ENCODE peak calls at places on chromosomes 1 and 21, in eight cellular contexts. S is psoas muscle; X is prostate gland; C is left ventricle myocardium inferior; L is breast epithelium; N is effector memory CD4-positive, alpha-beta T cell; J is tibial nerve; K is AG04450. Z is an unnamed sample.

GRCh38 chr1:19799877-19800804 is at the start of gene TMCO4:
- DNase-seq in S (peak; percentile 70), X (peak; percentile 38), C (peak; percentile 55), L (peak; percentile 24), N (peak; percentile 11), J (peak; percentile 23), K (peak; percentile 71), Z (peak; percentile 78)

GRCh38 chr1:39394059-39394458 is 97.4 kb upstream of the BMP8A start:
- DNase-seq in S (no peak), X (no peak), C (no peak), L (no peak), N (no peak), J (no peak), K (no peak), Z (no peak)

GRCh38 chr1:118116401-118116800 is 68.6 kb downstream of the SPAG17 start:
- DNase-seq in S (no peak), X (no peak), C (no peak), L (no peak), N (no peak), J (no peak), K (no peak), Z (no peak)

GRCh38 chr1:85569122-85569521 is 11.4 kb upstream of the CCN1 start:
- DNase-seq in S (no peak), X (no peak), C (no peak), L (no peak), N (no peak), J (no peak), K (peak; percentile 68), Z (no peak)

GRCh38 chr1:232890340-232890953 is 60.0 kb upstream of the NTPCR start:
- DNase-seq in S (no peak), X (no peak), C (no peak), L (no peak), N (no peak), J (no peak), K (no peak), Z (no peak)

GRCh38 chr1:17719874-17720273 is 35.3 kb upstream of the ACTL8 start:
- DNase-seq in S (no peak), X (no peak), C (no peak), L (no peak), N (no peak), J (no peak), K (no peak), Z (no peak)

GRCh38 chr1:110067957-110068645 is 2.4 kb downstream of the ALX3 start:
- DNase-seq in S (peak; percentile 54), X (no peak), C (no peak), L (no peak), N (no peak), J (no peak), K (no peak), Z (no peak)

GRCh38 chr1:55827350-55827749 is 612.2 kb upstream of the USP24 start:
- DNase-seq in S (no peak), X (no peak), C (no peak), L (no peak), N (no peak), J (no peak), K (peak; percentile 97), Z (no peak)

GRCh38 chr1:75233302-75233929 is 99.2 kb downstream of the LHX8 start:
- DNase-seq in S (no peak), X (no peak), C (no peak), L (no peak), N (no peak), J (no peak), K (no peak), Z (no peak)

GRCh38 chr1:98704474-98704873 is 43.0 kb downstream of the SNX7 start:
- DNase-seq in S (peak; percentile 26), X (no peak), C (no peak), L (no peak), N (no peak), J (no peak), K (no peak), Z (no peak)

GRCh38 chr1:151289991-151290708 is 8.1 kb downstream of the ZNF687 start:
- DNase-seq in S (no peak), X (no peak), C (no peak), L (no peak), N (no peak), J (no peak), K (no peak), Z (no peak)

GRCh38 chr1:53781654-53782053 is 42.7 kb upstream of the GLIS1 start:
- DNase-seq in S (no peak), X (no peak), C (no peak), L (no peak), N (no peak), J (no peak), K (no peak), Z (no peak)

GRCh38 chr1:4152266-4152665 is 252.2 kb upstream of the C1orf174 start:
- DNase-seq in S (no peak), X (no peak), C (no peak), L (no peak), N (no peak), J (no peak), K (no peak), Z (no peak)

GRCh38 chr1:68199603-68200002 is 32.7 kb downstream of the WLS start:
- DNase-seq in S (no peak), X (no peak), C (no peak), L (no peak), N (no peak), J (no peak), K (no peak), Z (no peak)
- H3K27ac ChIP-seq in S (no peak overlapping the region), X (no peak overlapping the region), C (peak overlapping the region; percentile 23), L (no peak overlapping the region), N (no peak overlapping the region), J (no peak overlapping the region), K (peak overlapping the region; percentile 33), Z (no peak overlapping the region)

DNA sequence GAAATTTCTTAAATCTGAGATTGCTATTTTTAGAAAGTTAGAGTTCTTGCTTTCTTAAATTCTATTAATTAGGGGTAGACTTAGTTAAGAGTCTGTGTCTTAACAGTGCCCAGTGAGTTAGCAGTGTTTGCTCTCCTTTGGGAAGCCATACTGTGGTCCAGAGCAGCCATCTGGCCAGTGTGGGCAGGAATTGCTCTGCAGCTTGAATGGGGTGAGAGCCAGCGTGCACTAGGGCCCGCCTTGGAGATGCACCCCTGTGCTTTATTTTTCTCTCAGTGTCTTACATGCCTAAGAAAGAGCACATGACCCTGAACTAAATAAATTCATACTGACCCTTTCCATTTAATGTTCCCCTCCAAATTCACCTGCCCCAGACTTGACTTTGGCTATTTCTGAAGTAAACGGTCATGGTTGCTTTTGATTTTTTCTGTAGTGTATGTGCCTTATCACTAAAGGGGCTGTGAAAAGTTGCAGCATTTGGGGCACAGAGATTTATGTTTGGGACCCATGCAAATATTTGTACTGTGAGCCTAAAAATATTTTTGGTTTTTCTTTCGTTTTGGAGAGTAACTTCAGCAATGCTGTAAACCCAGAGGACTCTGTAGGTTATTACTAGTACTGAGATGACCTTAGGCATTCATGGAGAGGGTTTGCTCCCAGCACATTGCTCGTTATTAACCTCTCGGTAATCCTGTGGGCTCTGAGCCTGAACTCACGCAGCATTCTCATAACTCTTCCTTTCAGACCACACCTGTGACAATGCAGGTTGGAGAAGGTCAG is 21.3 kb upstream of the KCNQ4 start:
- DNase-seq in S (no peak), X (no peak), C (no peak), L (no peak), N (no peak), J (no peak), K (no peak), Z (peak; percentile 28)
- H3K27ac ChIP-seq in S (no peak overlapping the region), X (no peak overlapping the region), C (peak overlapping the region; percentile 30), L (no peak overlapping the region), N (no peak overlapping the region), J (no peak overlapping the region), K (no peak overlapping the region), Z (peak overlapping the region; percentile 13)

DNA sequence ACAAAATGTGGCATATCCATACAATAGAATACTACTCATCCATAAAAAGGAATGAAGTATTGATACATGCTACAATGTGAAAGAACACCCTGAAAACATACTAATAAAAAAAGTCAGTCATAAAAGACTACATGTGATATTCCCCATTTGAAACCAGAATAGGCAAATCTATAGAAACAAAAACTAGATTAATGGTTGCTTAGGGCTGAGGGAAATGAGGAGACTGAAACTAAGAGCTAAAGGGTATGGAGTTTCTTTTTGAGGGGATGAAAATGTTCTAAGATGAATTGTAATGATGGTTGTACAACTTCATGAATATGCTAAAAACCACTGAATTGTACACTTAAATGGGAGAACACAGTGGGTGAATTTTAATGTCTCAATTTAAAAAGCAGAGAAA is 50.9 kb downstream of the ACBD6 start:
- DNase-seq in S (no peak), X (no peak), C (no peak), L (no peak), N (no peak), J (no peak), K (no peak), Z (no peak)
- H3K27ac ChIP-seq in S (no peak overlapping the region), X (no peak overlapping the region), C (no peak overlapping the region), L (no peak overlapping the region), N (no peak overlapping the region), J (no peak overlapping the region), K (no peak overlapping the region), Z (no peak overlapping the region)

GRCh38 chr21:39021475-39021832 is 161.8 kb downstream of the PSMG1 start:
- DNase-seq in S (no peak), X (no peak), C (no peak), L (no peak), N (no peak), J (no peak), K (no peak), Z (no peak)

GRCh38 chr21:39022901-39023693 is 160.2 kb downstream of the PSMG1 start:
- DNase-seq in S (peak; percentile 73), X (no peak), C (peak; percentile 87), L (peak; percentile 85), N (no peak), J (peak; percentile 67), K (no peak), Z (peak; percentile 77)

GRCh38 chr21:39020751-39021474 is 162.3 kb downstream of the PSMG1 start:
- DNase-seq in S (no peak), X (no peak), C (peak; percentile 36), L (peak; percentile 71), N (no peak), J (no peak), K (no peak), Z (peak; percentile 63)

GRCh38 chr21:39024538-39024937 is 158.7 kb downstream of the PSMG1 start:
- DNase-seq in S (no peak), X (no peak), C (no peak), L (no peak), N (no peak), J (no peak), K (no peak), Z (no peak)

DNA sequence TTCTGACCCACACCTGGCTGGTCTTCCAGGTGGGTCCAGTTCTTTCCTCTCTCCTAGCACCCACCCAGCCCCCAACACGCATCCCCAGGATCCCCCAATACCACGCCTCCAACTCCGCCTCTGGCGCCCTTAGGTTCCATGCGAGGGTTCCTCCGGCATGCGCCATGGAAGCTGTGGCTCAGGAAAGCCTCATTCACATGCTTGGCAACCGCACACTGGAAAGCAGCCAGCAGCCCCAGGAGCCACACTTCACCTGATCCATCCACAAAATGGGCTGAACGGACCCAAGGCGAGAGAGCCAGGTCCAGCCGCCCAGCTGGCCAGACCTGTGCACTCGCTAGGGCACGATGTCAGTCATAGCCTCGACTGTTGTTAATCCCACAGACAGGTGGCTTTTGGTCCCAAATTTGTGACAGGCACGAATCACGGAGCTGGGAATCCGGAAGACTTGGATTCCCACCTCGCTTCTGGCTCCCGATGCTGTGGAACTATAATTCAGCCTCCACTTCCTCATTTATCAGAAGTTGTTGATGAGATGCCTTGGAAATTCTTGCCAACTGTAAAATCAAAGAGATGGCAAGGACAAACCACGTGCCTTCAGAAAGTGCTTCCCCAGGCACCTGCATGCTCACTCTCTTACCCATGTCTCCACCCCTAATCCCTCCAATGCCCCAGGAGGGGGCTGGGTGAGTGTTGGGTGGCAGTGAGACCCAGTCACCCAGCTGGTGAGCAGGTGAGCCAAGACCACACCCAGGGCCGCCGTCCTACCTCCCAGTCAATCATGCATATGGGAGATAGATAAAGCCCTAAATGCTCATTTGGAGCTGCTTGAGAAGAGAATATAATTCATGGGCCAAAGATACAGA is 161.0 kb downstream of the PSMG1 start:
- DNase-seq in S (no peak), X (no peak), C (no peak), L (peak; percentile 26), N (no peak), J (no peak), K (no peak), Z (peak; percentile 66)
- H3K27ac ChIP-seq in S (peak overlapping the region; percentile 66), X (no peak overlapping the region), C (peak overlapping the region; percentile 84), L (peak overlapping the region; percentile 66), N (no peak overlapping the region), J (peak overlapping the region; percentile 28), K (no peak overlapping the region), Z (no peak overlapping the region)

Z was measured in right cardiac atrium.